ENCODE peak calls at places on chromosomes 13 and 19, in six cellular contexts. H is gastrocnemius medialis, A is right lobe of liver, U is upper lobe of left lung, B is HCT116, Q is A549. P is an unnamed sample.

GRCh38 chr19:33868821-33869412 is 72.2 kb downstream of the KCTD15 start:
- ATAC-seq in U (peak), B (no peak), Q (peak), A (peak), H (no peak), P (peak)

GRCh38 chr19:35518313-35518712 is 4.9 kb upstream of the DMKN start:
- ATAC-seq in Q (peak), B (no peak), A (no peak), U (no peak), H (no peak), P (no peak)

GRCh38 chr13:113506025-113506685 is 15.6 kb upstream of the DCUN1D2 start:
- ATAC-seq in Q (no peak), U (no peak), B (peak), A (peak), H (no peak), P (no peak)

GRCh38 chr13:97600438-97601080 is 166.6 kb downstream of the RAP2A start:
- ATAC-seq in H (no peak), Q (peak), A (no peak), U (no peak), B (no peak), P (no peak)

GRCh38 chr19:47272448-47273312 is 2.0 kb upstream of the INAFM1 start:
- ATAC-seq in B (peak), A (no peak), H (no peak), U (no peak), Q (peak), P (no peak)

GRCh38 chr19:7505682-7506384 is 10.1 kb upstream of the ZNF358 start:
- ATAC-seq in B (peak), Q (no peak), A (peak), H (peak), U (peak), P (peak)

GRCh38 chr13:38844581-38844980 is 146.1 kb downstream of the STOML3 start:
- ATAC-seq in H (no peak), B (no peak), U (no peak), Q (no peak), A (no peak), P (no peak)

GRCh38 chr13:30019648-30020626 is 169.5 kb upstream of the UBL3 start:
- ATAC-seq in A (no peak), B (no peak), H (no peak), U (no peak), Q (no peak), P (no peak)

GRCh38 chr13:77213644-77214043 is 113.2 kb downstream of the MYCBP2 start:
- ATAC-seq in U (no peak), Q (peak), H (no peak), A (peak), B (no peak), P (no peak)

GRCh38 chr19:7994114-7994513 is 11.3 kb downstream of the ELAVL1 start:
- ATAC-seq in U (no peak), Q (no peak), H (peak), A (no peak), B (no peak), P (no peak)

GRCh38 chr19:19737559-19738332 is 4.8 kb upstream of the ZNF14 start:
- ATAC-seq in B (no peak), Q (no peak), A (no peak), H (no peak), U (no peak), P (no peak)

GRCh38 chr19:19738564-19738963 is 5.7 kb upstream of the ZNF14 start:
- ATAC-seq in B (no peak), U (peak), A (no peak), H (no peak), Q (no peak), P (no peak)

GRCh38 chr19:19732579-19733501 is at the start of gene ZNF14:
- ATAC-seq in A (peak), Q (peak), B (peak), H (peak), U (peak), P (peak)
- TF ChIP-seq POLR2A in A (peak), Q (peak), B (peak), H (peak), U (peak), P (peak)

GRCh38 chr19:41323430-41324125 is 13.6 kb downstream of the CCDC97 start:
- ATAC-seq in H (no peak), B (no peak), Q (peak), U (no peak), A (no peak), P (peak)
- TF ChIP-seq POLR2A in H (no peak), B (no peak), Q (no peak), U (no peak), A (no peak), P (no peak)

DNA sequence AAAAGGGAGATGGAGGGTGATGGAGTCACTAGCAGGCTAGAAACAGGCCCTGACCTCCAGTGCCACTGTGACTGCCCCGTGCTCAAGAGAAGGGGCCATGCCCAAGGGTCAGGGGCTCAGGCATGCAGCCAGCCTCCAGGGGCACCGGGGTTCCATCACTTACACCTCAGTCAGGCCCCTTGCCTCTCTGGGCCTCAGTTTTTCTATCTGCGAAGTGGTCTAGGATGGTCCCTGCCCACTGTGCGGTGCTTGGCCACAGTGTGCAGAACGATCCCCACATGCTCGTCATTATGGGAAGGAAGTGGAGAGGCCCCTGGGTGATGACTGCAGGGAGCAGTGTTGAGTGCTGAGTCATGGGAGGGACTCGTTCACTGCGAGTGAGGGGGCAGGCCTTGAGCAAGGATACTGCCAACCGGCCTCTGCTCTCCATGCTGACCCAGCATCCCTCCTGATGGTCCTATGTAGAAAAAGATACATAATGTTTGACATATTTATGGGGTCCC is 23.1 kb downstream of the TMED1 start:
- ATAC-seq in A (peak), Q (peak), H (peak), B (peak), U (peak), P (peak)
- TF ChIP-seq POLR2A in A (no peak), Q (no peak), H (no peak), B (no peak), U (no peak), P (no peak)

DNA sequence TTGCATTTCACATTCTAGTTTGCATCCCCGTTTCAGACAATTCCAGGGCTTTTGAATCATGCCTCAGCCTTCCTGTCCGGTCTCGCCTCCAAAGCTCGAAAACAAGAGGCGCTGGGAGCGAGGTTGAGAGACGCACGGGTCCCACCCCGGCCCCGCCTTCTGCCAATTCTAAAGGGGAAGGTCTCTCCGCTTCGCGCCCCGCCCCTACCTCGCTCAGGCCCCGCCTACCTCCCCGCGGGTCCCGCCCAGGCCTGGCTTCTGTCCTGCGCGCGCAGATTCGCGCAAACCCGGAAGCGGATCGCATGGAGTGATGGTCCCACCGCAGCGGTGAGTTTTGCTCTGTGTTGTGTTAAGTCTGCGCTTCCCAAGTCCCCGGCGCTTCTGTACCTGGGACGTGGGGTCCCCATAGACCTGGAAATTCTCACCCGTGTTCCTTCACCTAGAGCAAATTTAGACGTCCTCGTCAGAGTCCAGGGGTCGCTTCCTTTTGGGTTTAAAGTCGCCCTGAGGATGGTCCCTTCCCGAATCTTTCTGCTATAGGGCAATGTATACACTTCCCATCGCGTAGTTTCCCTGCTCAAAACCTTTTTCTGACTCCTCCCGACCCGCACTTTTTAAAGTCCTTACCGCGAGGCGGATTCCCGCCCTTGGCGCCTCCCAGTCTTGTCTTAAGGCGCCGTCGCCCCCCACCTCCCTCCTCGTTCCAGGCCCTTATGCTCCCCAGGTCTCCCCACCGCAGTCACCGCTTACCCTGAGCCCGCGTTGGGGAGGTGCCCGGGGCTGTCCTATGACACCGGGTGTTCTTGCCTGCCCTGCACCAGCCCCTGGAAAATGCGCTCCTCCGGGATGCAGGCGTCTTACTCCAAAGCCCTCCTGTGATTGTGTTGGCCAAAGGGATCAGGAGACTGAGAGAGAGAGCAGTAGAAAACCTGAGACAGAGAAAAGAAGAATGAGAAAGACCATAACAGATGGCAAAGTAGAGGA is at the start of gene ZNF845:
- ATAC-seq in U (peak), A (peak), Q (peak), H (peak), B (peak), P (peak)
- TF ChIP-seq POLR2A in U (peak), A (peak), Q (peak), H (peak), B (no peak), P (no peak)

DNA sequence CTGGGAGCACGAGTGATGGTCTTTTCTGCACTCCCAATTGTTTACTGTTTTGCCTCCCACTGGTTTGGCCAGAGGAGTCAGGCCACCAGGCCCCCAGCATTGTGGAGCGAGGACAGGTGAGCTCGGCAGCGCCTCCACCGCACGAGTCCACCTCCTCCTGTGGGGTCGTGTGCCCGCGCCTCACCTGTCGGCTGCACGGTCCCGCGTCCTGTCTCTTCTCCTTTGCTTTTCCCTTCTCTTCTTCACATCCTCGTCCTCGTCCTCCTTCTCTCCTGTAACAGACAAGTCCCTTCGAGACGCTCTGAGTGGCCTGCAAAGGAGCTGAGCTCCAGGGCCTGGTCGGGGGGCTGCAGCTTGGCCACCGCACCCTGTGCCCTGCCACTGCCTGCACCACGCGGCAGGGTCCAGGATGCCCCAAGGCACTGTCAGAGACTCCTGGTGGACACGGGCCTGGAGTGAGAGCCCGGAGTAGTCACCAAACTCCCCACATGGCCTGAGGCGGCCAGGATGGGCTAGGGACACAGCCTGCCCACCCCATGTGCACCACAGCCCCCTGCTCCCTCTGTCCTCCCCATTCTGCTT is 11.4 kb downstream of the AKAP8 start:
- ATAC-seq in H (no peak), Q (no peak), U (no peak), B (no peak), A (no peak), P (no peak)
- TF ChIP-seq POLR2A in H (no peak), Q (no peak), U (no peak), B (no peak), A (no peak), P (no peak)

GRCh38 chr13:112326821-112327370 is 49.3 kb upstream of the SPACA7 start:
- ATAC-seq in U (no peak), A (no peak), B (no peak), Q (no peak), H (no peak), P (no peak)
- TF ChIP-seq POLR2A in U (no peak), A (no peak), B (no peak), Q (no peak), H (no peak), P (no peak)